ENCODE peak calls at places on chromosomes 13 and 19, in eight cellular contexts. W is mucosa of descending colon, N is right lobe of liver, R is astrocyte, O is GM23248, H is heart right ventricle, Q is neural progenitor cell, E is pancreas. J is an unnamed sample.
A peak's percentile ranks its signal among the peaks of the same experiment; 100 is the strongest.

GRCh38 chr19:57934820-57935665 is at the start of gene ZNF418:
- DNase-seq in N (peak; percentile 77), O (peak; percentile 92), R (peak; percentile 85), H (peak; percentile 83), Q (peak; percentile 93), W (peak; percentile 43), E (peak; percentile 55), J (peak; percentile 51)

GRCh38 chr13:107124129-107124718 is 556.3 kb upstream of the ARGLU1 start:
- DNase-seq in N (no peak), R (no peak), H (no peak), E (no peak), W (no peak), O (peak; percentile 34), Q (peak; percentile 31), J (no peak)

GRCh38 chr19:51010066-51010795 is 8.8 kb upstream of the KLK8 start:
- DNase-seq in O (no peak), Q (no peak), R (no peak), W (no peak), E (no peak), N (no peak), H (no peak), J (no peak)

GRCh38 chr19:1265611-1266115 is 3.5 kb upstream of the CIRBP start:
- DNase-seq in W (peak; percentile 75), N (no peak), O (peak; percentile 97), R (peak; percentile 62), E (no peak), Q (no peak), H (peak; percentile 63), J (peak; percentile 91)

GRCh38 chr19:7658219-7658686 is 10.6 kb upstream of the RETN start:
- DNase-seq in H (no peak), Q (peak; percentile 54), E (no peak), W (no peak), R (no peak), N (no peak), O (peak; percentile 5), J (no peak)

GRCh38 chr13:94233401-94233800 is 246.1 kb downstream of the DCT start:
- DNase-seq in R (peak; percentile 91), N (no peak), Q (no peak), W (no peak), O (peak; percentile 94), E (no peak), H (peak; percentile 7), J (no peak)

GRCh38 chr19:9872618-9873242 is 37.6 kb downstream of the PIN1 start:
- DNase-seq in E (no peak), R (no peak), W (no peak), Q (no peak), H (no peak), N (no peak), O (no peak), J (no peak)

GRCh38 chr13:26497991-26498423 is 59.5 kb upstream of the WASF3 start:
- DNase-seq in R (peak; percentile 97), Q (no peak), O (peak; percentile 96), W (no peak), H (no peak), E (no peak), N (no peak), J (no peak)

GRCh38 chr13:107864543-107865460 is 350.5 kb downstream of the LIG4 start:
- DNase-seq in W (no peak), Q (peak; percentile 90), E (no peak), N (no peak), R (peak; percentile 64), H (peak; percentile 35), O (peak; percentile 87), J (no peak)

GRCh38 chr13:113029487-113030258 is 60.7 kb downstream of the MCF2L start:
- DNase-seq in Q (peak; percentile 70), H (no peak), R (no peak), E (peak; percentile 66), N (no peak), W (peak; percentile 67), O (peak; percentile 19), J (no peak)

GRCh38 chr13:114143806-114144605 is 11.6 kb upstream of the RASA3 start:
- DNase-seq in R (no peak), E (peak; percentile 81), O (no peak), Q (peak; percentile 76), W (peak; percentile 45), N (peak; percentile 38), H (no peak), J (no peak)

GRCh38 chr19:49896863-49897621 is at the start of gene IL4I1:
- DNase-seq in O (peak; percentile 28), H (no peak), W (no peak), E (no peak), Q (no peak), N (no peak), R (peak; percentile 16), J (peak; percentile 78)

GRCh38 chr13:39232401-39232980 is 194.2 kb downstream of the NHLRC3 start:
- DNase-seq in Q (no peak), R (no peak), O (no peak), W (no peak), H (no peak), N (no peak), E (no peak), J (no peak)

GRCh38 chr13:24251525-24251924 is 57.9 kb upstream of the C1QTNF9 start:
- DNase-seq in R (no peak), Q (no peak), N (no peak), H (no peak), W (no peak), E (peak; percentile 51), O (no peak), J (peak; percentile 54)

DNA sequence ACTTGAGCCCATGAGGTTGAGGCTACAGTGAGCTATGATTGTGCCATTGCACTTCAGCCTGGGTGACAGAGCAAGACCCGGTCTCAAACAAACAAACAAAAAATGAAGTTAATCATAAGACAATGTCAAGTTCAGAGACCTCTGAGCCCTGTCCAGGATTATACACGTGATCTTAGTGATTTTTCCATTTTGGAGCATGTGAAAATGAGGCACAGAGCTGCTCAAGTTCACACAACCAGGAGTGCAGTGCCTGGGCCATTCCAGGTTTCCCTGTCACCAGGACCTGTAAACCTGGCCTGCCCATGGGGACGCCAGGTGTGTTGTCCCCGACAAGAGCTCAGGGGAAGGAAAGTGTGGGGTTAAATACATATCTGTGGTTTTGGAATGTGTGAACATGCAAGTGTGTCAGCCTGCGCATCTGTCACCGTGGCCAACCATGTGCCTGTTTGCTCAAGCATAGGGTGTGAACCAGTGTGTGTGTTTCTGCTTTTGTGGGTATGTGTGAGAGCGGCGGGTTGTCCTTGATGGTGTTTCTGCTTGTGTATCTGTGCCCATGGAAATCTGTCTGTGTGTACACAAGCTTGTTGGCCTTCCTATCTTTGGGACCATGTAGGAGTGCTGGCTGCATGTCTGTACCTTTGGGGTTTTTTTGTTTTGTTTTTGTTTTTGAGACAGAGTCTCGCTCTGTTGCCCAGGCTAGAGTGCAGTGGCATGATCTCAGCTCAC is 1.5 kb upstream of the FXYD1 start:
- DNase-seq in Q (no peak), W (no peak), H (no peak), E (no peak), N (peak; percentile 86), R (no peak), O (peak; percentile 9), J (no peak)
- H3K4me1 ChIP-seq in Q (peaks cover 29% of the 10 kb centered on the region), W (peaks cover 21% of the 10 kb centered on the region), H (peaks cover 50% of the 10 kb centered on the region), E (peaks cover 10% of the 10 kb centered on the region), N (no peaks in the 10 kb centered on the region), R (peaks cover 4% of the 10 kb centered on the region), O (peaks cover 13% of the 10 kb centered on the region), J (no peaks in the 10 kb centered on the region)

DNA sequence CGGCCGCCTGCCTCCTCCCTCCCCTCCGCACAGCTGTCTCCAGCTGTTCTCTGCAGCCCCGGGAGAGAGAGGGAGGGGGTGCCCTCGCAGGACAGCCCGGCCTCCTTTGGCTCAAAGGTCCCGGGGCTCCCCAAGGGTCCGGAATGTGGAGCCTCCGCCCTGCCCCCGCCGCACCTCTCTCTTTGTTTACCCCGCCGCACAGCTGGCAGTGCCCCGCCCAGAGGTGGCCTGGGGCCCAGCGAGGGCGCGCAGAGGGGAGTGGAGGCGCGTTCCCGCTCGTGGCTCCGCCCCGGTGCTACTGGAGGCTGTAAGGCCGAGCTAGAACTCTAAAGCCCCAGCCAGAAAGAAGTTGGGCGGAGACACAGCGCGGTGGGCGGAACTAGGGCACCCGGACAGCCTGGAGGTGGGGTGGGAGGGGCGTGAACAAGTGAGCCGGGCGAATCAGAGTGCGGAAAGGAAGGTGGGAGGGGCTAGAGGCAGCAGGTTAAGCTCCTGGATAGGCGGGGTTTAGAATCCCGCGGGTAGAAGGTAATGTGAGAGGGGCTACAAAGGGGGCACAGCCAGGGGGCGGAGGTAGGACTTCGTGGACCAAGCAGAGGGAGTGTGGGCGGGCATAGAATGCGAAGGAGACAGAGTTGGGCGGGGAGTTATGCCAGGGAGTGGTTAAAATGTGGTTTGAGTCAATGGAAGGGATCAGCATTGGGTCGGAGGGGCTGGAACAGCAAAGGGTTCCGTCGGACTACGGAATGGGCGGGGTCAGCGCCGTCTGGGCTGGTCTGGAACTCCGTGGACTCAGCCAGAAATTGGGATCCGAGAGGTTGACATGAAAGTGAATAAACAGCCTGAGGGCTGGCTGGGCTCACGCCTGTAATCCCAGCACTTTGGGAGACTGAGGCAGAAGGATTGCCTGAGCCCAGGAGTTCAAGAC is 2.8 kb downstream of the LTBP4 start:
- DNase-seq in H (peak; percentile 98), W (peak; percentile 100), Q (peak; percentile 99), O (peak; percentile 97), R (peak; percentile 87), E (peak; percentile 99), N (peak; percentile 98), J (peak; percentile 98)
- H3K4me1 ChIP-seq in H (peaks cover 84% of the 10 kb centered on the region), W (peaks cover 76% of the 10 kb centered on the region), Q (peaks cover 42% of the 10 kb centered on the region), O (peaks cover 17% of the 10 kb centered on the region), R (peaks cover 43% of the 10 kb centered on the region), E (peaks cover 4% of the 10 kb centered on the region), N (no peaks in the 10 kb centered on the region), J (no peaks in the 10 kb centered on the region)

GRCh38 chr13:73833331-73834070 is 300.7 kb downstream of the KLF12 start:
- DNase-seq in W (no peak), O (peak; percentile 15), Q (no peak), N (no peak), R (peak; percentile 26), H (no peak), E (no peak), J (no peak)
- H3K4me1 ChIP-seq in W (no peaks in the 10 kb centered on the region), O (peaks cover 3% of the 10 kb centered on the region), Q (peaks cover 25% of the 10 kb centered on the region), N (no peaks in the 10 kb centered on the region), R (peaks cover 6% of the 10 kb centered on the region), H (peaks cover 41% of the 10 kb centered on the region), E (no peaks in the 10 kb centered on the region), J (no peaks in the 10 kb centered on the region)

GRCh38 chr13:59487883-59488282 is 675.8 kb downstream of the DIAPH3 start:
- DNase-seq in W (no peak), O (no peak), N (no peak), R (no peak), Q (no peak), H (no peak), E (no peak), J (no peak)

GRCh38 chr13:59490651-59491050 is 673.1 kb downstream of the DIAPH3 start:
- DNase-seq in W (no peak), Q (no peak), R (no peak), N (no peak), O (no peak), E (no peak), H (no peak), J (no peak)

GRCh38 chr13:59492030-59492636 is 671.6 kb downstream of the DIAPH3 start:
- DNase-seq in R (no peak), N (no peak), O (peak; percentile 2), E (no peak), H (no peak), Q (no peak), W (no peak), J (no peak)

GRCh38 chr13:59483441-59484116 is 680.1 kb downstream of the DIAPH3 start:
- DNase-seq in Q (no peak), R (peak; percentile 81), N (no peak), O (no peak), E (no peak), H (peak; percentile 30), W (no peak), J (no peak)

DNA sequence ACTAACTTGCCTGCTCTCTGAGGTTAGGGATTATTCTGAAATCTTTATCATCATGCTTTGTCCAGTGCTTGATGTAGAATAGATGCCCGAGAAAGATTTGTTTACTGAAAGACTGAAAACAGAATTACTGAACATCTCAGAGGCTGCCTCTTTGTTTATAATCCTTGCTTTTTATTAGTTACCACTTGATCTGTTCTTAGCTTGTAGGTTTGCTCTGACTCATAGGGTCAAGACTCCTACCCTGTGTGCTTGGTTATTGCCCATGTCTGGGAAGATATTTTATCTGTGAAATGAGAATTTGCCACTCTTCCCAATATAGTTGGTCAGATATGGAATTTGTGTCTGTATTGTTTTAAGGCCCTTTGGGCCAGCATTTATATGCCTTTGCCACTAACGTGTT is 675.3 kb downstream of the DIAPH3 start:
- DNase-seq in E (no peak), R (no peak), N (no peak), Q (no peak), W (no peak), O (no peak), H (no peak), J (no peak)
- H3K4me1 ChIP-seq in E (no peaks in the 10 kb centered on the region), R (no peaks in the 10 kb centered on the region), N (no peaks in the 10 kb centered on the region), Q (peaks cover 10% of the 10 kb centered on the region), W (no peaks in the 10 kb centered on the region), O (no peaks in the 10 kb centered on the region), H (peaks cover 18% of the 10 kb centered on the region), J (no peaks in the 10 kb centered on the region)